ENCODE peak calls at places on chromosomes 6 and 20, in four cellular contexts. One of them, this sample, is unnamed.

GRCh38 chr6:31634131-31634530 is 13.6 kb downstream of the PRRC2A start:
- DNase-seq in GM10248: no peak
- DNase-seq in mesothelial cell of epicardium: no peak
- DNase-seq in left colon: no peak
- DNase-seq in this sample: no peak

GRCh38 chr6:154766993-154767392 is 33.8 kb downstream of the SCAF8 start:
- DNase-seq in GM10248: no peak
- DNase-seq in mesothelial cell of epicardium: no peak
- DNase-seq in left colon: no peak
- DNase-seq in this sample: no peak

GRCh38 chr20:23776067-23776771 is 25.5 kb upstream of the CST1 start:
- DNase-seq in GM10248: no peak
- DNase-seq in mesothelial cell of epicardium: no peak
- DNase-seq in left colon: no peak
- DNase-seq in this sample: no peak

GRCh38 chr6:34475167-34476047 is 9.5 kb downstream of the PACSIN1 start:
- DNase-seq in GM10248: no peak
- DNase-seq in mesothelial cell of epicardium: no peak
- DNase-seq in left colon: no peak
- DNase-seq in this sample: no peak

GRCh38 chr20:1103751-1104150 is 14.7 kb upstream of the PSMF1 start:
- DNase-seq in GM10248: no peak
- DNase-seq in mesothelial cell of epicardium: no peak
- DNase-seq in left colon: no peak
- DNase-seq in this sample: no peak

GRCh38 chr6:98944598-98945011 is 3.1 kb downstream of the FBXL4 start:
- DNase-seq in GM10248: no peak
- DNase-seq in mesothelial cell of epicardium: no peak
- DNase-seq in left colon: no peak
- DNase-seq in this sample: no peak

GRCh38 chr6:155510879-155511278 is 55.2 kb upstream of the NOX3 start:
- DNase-seq in GM10248: peak
- DNase-seq in mesothelial cell of epicardium: no peak
- DNase-seq in left colon: no peak
- DNase-seq in this sample: no peak

GRCh38 chr20:37282558-37282957 is 6.9 kb upstream of the MANBAL start:
- DNase-seq in GM10248: no peak
- DNase-seq in mesothelial cell of epicardium: no peak
- DNase-seq in left colon: no peak
- DNase-seq in this sample: peak

GRCh38 chr6:142746524-142746923 is 198.5 kb downstream of the HIVEP2 start:
- DNase-seq in GM10248: peak
- DNase-seq in mesothelial cell of epicardium: no peak
- DNase-seq in left colon: no peak
- DNase-seq in this sample: no peak

GRCh38 chr20:6768228-6769185 is 1.0 kb downstream of the BMP2 start:
- DNase-seq in GM10248: peak
- DNase-seq in mesothelial cell of epicardium: peak
- DNase-seq in left colon: no peak
- DNase-seq in this sample: no peak

GRCh38 chr6:43926644-43927524 is 156.9 kb downstream of the VEGFA start:
- DNase-seq in GM10248: no peak
- DNase-seq in mesothelial cell of epicardium: no peak
- DNase-seq in left colon: peak
- DNase-seq in this sample: peak

GRCh38 chr6:89604662-89605061 is 33.9 kb downstream of the LYRM2 start:
- DNase-seq in GM10248: no peak
- DNase-seq in mesothelial cell of epicardium: no peak
- DNase-seq in left colon: no peak
- DNase-seq in this sample: no peak

GRCh38 chr20:35991142-35991771 is 22.9 kb downstream of the CNBD2 start:
- DNase-seq in GM10248: no peak
- DNase-seq in mesothelial cell of epicardium: no peak
- DNase-seq in left colon: no peak
- DNase-seq in this sample: peak

GRCh38 chr6:42314571-42314950 is 96.9 kb upstream of the MRPS10 start:
- DNase-seq in GM10248: no peak
- DNase-seq in mesothelial cell of epicardium: no peak
- DNase-seq in left colon: no peak
- DNase-seq in this sample: no peak

GRCh38 chr6:144582939-144583613 is 297.9 kb downstream of the UTRN start:
- DNase-seq in GM10248: peak
- DNase-seq in mesothelial cell of epicardium: no peak
- DNase-seq in left colon: peak
- DNase-seq in this sample: peak

GRCh38 chr6:18307006-18307405 is 42.7 kb upstream of the DEK start:
- DNase-seq in GM10248: no peak
- DNase-seq in mesothelial cell of epicardium: no peak
- DNase-seq in left colon: no peak
- DNase-seq in this sample: no peak

GRCh38 chr20:8094415-8094818 is 37.6 kb upstream of the PLCB1 start:
- DNase-seq in GM10248: no peak
- DNase-seq in mesothelial cell of epicardium: no peak
- DNase-seq in left colon: peak
- DNase-seq in this sample: peak

GRCh38 chr6:168158280-168158979 is 79.4 kb upstream of the FRMD1 start:
- DNase-seq in GM10248: no peak
- DNase-seq in mesothelial cell of epicardium: no peak
- DNase-seq in left colon: no peak
- DNase-seq in this sample: peak

GRCh38 chr6:154382707-154383106 is 26.1 kb upstream of the IPCEF1 start:
- DNase-seq in GM10248: no peak
- DNase-seq in mesothelial cell of epicardium: no peak
- DNase-seq in left colon: no peak
- DNase-seq in this sample: no peak

GRCh38 chr20:37345339-37346231 is at the start of gene SRC:
- DNase-seq in GM10248: peak
- DNase-seq in mesothelial cell of epicardium: peak
- DNase-seq in left colon: peak
- DNase-seq in this sample: peak

GRCh38 chr20:52083627-52084232 is 107.8 kb downstream of the ZFP64 start:
- DNase-seq in GM10248: peak
- DNase-seq in mesothelial cell of epicardium: no peak
- DNase-seq in left colon: no peak
- DNase-seq in this sample: peak

GRCh38 chr20:12640255-12640654 is 368.5 kb upstream of the SPTLC3 start:
- DNase-seq in GM10248: no peak
- DNase-seq in mesothelial cell of epicardium: no peak
- DNase-seq in left colon: no peak
- DNase-seq in this sample: no peak

GRCh38 chr6:40959781-40960327 is 79.2 kb downstream of the UNC5CL start:
- DNase-seq in GM10248: no peak
- DNase-seq in mesothelial cell of epicardium: no peak
- DNase-seq in left colon: no peak
- DNase-seq in this sample: no peak

GRCh38 chr20:8853805-8854338 is 215.0 kb upstream of the PLCB4 start:
- DNase-seq in GM10248: peak
- DNase-seq in mesothelial cell of epicardium: no peak
- DNase-seq in left colon: no peak
- DNase-seq in this sample: peak

GRCh38 chr6:169343886-169344525 is 90.4 kb upstream of the THBS2 start:
- DNase-seq in GM10248: no peak
- DNase-seq in mesothelial cell of epicardium: no peak
- DNase-seq in left colon: no peak
- DNase-seq in this sample: no peak

GRCh38 chr6:46983007-46983411 is 59.1 kb downstream of the ADGRF1 start:
- DNase-seq in GM10248: no peak
- DNase-seq in mesothelial cell of epicardium: no peak
- DNase-seq in left colon: no peak
- DNase-seq in this sample: no peak

GRCh38 chr6:53894086-53894485 is 99.3 kb downstream of the LRRC1 start:
- DNase-seq in GM10248: no peak
- DNase-seq in mesothelial cell of epicardium: no peak
- DNase-seq in left colon: no peak
- DNase-seq in this sample: peak

GRCh38 chr6:13026100-13026499 is 302.2 kb downstream of the TBC1D7 start:
- DNase-seq in GM10248: no peak
- DNase-seq in mesothelial cell of epicardium: no peak
- DNase-seq in left colon: no peak
- DNase-seq in this sample: no peak

GRCh38 chr6:25279748-25280616 is 808 bp downstream of the CARMIL1 start:
- DNase-seq in GM10248: peak
- DNase-seq in mesothelial cell of epicardium: peak
- DNase-seq in left colon: peak
- DNase-seq in this sample: peak

GRCh38 chr6:138346302-138347195 is 31.2 kb upstream of the SMIM28 start:
- DNase-seq in GM10248: no peak
- DNase-seq in mesothelial cell of epicardium: no peak
- DNase-seq in left colon: no peak
- DNase-seq in this sample: no peak

GRCh38 chr6:1111361-1111760 is 200.5 kb upstream of the FOXQ1 start:
- DNase-seq in GM10248: no peak
- DNase-seq in mesothelial cell of epicardium: no peak
- DNase-seq in left colon: no peak
- DNase-seq in this sample: no peak